ENCODE peak calls at places on chromosomes 2 and 18, in five cellular contexts. One of them, this sample, is unnamed.

GRCh38 chr2:240246173-240246820 is 105.8 kb upstream of the OTOS start:
- DNase-seq in brain microvascular endothelial cell: no peak
- DNase-seq in testis: no peak
- DNase-seq in ascending aorta: no peak
- DNase-seq in astrocyte: no peak
- DNase-seq in this sample: no peak

GRCh38 chr2:196516541-196516940 is 123.0 kb upstream of the CCDC150 start:
- DNase-seq in brain microvascular endothelial cell: no peak
- DNase-seq in astrocyte: no peak
- DNase-seq in testis: no peak
- DNase-seq in ascending aorta: no peak
- DNase-seq in this sample: no peak

GRCh38 chr2:164655336-164655735 is 34.1 kb upstream of the GRB14 start:
- DNase-seq in brain microvascular endothelial cell: no peak
- DNase-seq in testis: no peak
- DNase-seq in ascending aorta: no peak
- DNase-seq in astrocyte: peak; percentile 30
- DNase-seq in this sample: peak; percentile 59

GRCh38 chr2:231696004-231696367 is 12.3 kb upstream of the PTMA start:
- DNase-seq in ascending aorta: no peak
- DNase-seq in brain microvascular endothelial cell: no peak
- DNase-seq in astrocyte: no peak
- DNase-seq in testis: peak; percentile 63
- DNase-seq in this sample: no peak

GRCh38 chr18:29250843-29251242 is 1073.9 kb upstream of the CDH2 start:
- DNase-seq in testis: no peak
- DNase-seq in brain microvascular endothelial cell: no peak
- DNase-seq in ascending aorta: no peak
- DNase-seq in astrocyte: no peak
- DNase-seq in this sample: no peak

GRCh38 chr18:35050638-35051287 is 9.6 kb downstream of the MAPRE2 start:
- DNase-seq in ascending aorta: no peak
- DNase-seq in testis: no peak
- DNase-seq in brain microvascular endothelial cell: no peak
- DNase-seq in astrocyte: no peak
- DNase-seq in this sample: no peak

GRCh38 chr2:240629419-240629967 is 4.2 kb downstream of the GPR35 start:
- DNase-seq in ascending aorta: no peak
- DNase-seq in astrocyte: no peak
- DNase-seq in testis: no peak
- DNase-seq in brain microvascular endothelial cell: no peak
- DNase-seq in this sample: no peak

GRCh38 chr2:20630967-20631366 is 19.9 kb downstream of the HS1BP3 start:
- DNase-seq in testis: no peak
- DNase-seq in astrocyte: no peak
- DNase-seq in ascending aorta: no peak
- DNase-seq in brain microvascular endothelial cell: no peak
- DNase-seq in this sample: no peak

GRCh38 chr2:181779288-181779871 is 99.1 kb upstream of the NEUROD1 start:
- DNase-seq in testis: no peak
- DNase-seq in astrocyte: peak; percentile 83
- DNase-seq in brain microvascular endothelial cell: no peak
- DNase-seq in ascending aorta: no peak
- DNase-seq in this sample: no peak

GRCh38 chr18:3478262-3478978 is 28.4 kb downstream of the TGIF1 start:
- DNase-seq in ascending aorta: no peak
- DNase-seq in testis: no peak
- DNase-seq in astrocyte: no peak
- DNase-seq in brain microvascular endothelial cell: no peak
- DNase-seq in this sample: peak; percentile 60

GRCh38 chr18:27094621-27095020 is 90.5 kb downstream of the CHST9 start:
- DNase-seq in testis: no peak
- DNase-seq in brain microvascular endothelial cell: no peak
- DNase-seq in astrocyte: no peak
- DNase-seq in ascending aorta: no peak
- DNase-seq in this sample: no peak

GRCh38 chr2:198874502-198874858 is 583.3 kb downstream of the SATB2 start:
- DNase-seq in testis: no peak
- DNase-seq in astrocyte: peak; percentile 20
- DNase-seq in ascending aorta: no peak
- DNase-seq in brain microvascular endothelial cell: no peak
- DNase-seq in this sample: no peak

GRCh38 chr2:158745067-158745865 is 49.9 kb upstream of the DAPL1 start:
- DNase-seq in ascending aorta: no peak
- DNase-seq in astrocyte: peak; percentile 51
- DNase-seq in testis: peak; percentile 81
- DNase-seq in brain microvascular endothelial cell: peak; percentile 48
- DNase-seq in this sample: no peak

GRCh38 chr18:70195014-70195614 is 10.4 kb downstream of the RTTN start:
- DNase-seq in astrocyte: no peak
- DNase-seq in ascending aorta: no peak
- DNase-seq in testis: no peak
- DNase-seq in brain microvascular endothelial cell: no peak
- DNase-seq in this sample: no peak

GRCh38 chr2:12721571-12722444 is 5.1 kb downstream of the TRIB2 start:
- DNase-seq in testis: peak; percentile 69
- DNase-seq in ascending aorta: no peak
- DNase-seq in brain microvascular endothelial cell: peak; percentile 87
- DNase-seq in astrocyte: peak; percentile 99
- DNase-seq in this sample: no peak

GRCh38 chr2:168718622-168719021 is 83.8 kb upstream of the NOSTRIN start:
- DNase-seq in testis: no peak
- DNase-seq in astrocyte: no peak
- DNase-seq in ascending aorta: no peak
- DNase-seq in brain microvascular endothelial cell: no peak
- DNase-seq in this sample: peak; percentile 95

GRCh38 chr2:235302263-235302662 is 191.6 kb upstream of the AGAP1 start:
- DNase-seq in astrocyte: no peak
- DNase-seq in testis: no peak
- DNase-seq in ascending aorta: no peak
- DNase-seq in brain microvascular endothelial cell: no peak
- DNase-seq in this sample: no peak

GRCh38 chr2:147425437-147426038 is 419.3 kb upstream of the ACVR2A start:
- DNase-seq in astrocyte: no peak
- DNase-seq in brain microvascular endothelial cell: no peak
- DNase-seq in testis: no peak
- DNase-seq in ascending aorta: no peak
- DNase-seq in this sample: no peak

GRCh38 chr2:5673148-5673860 is 18.9 kb upstream of the SOX11 start:
- DNase-seq in brain microvascular endothelial cell: no peak
- DNase-seq in astrocyte: no peak
- DNase-seq in ascending aorta: no peak
- DNase-seq in testis: no peak
- DNase-seq in this sample: no peak

GRCh38 chr2:197248623-197249022 is 62.0 kb downstream of the ANKRD44 start:
- DNase-seq in brain microvascular endothelial cell: peak; percentile 30
- DNase-seq in ascending aorta: no peak
- DNase-seq in astrocyte: peak; percentile 10
- DNase-seq in testis: peak; percentile 18
- DNase-seq in this sample: no peak

GRCh38 chr18:25251127-25251526 is 100.8 kb downstream of the ZNF521 start:
- DNase-seq in testis: no peak
- DNase-seq in brain microvascular endothelial cell: no peak
- DNase-seq in ascending aorta: no peak
- DNase-seq in astrocyte: no peak
- DNase-seq in this sample: no peak

GRCh38 chr2:136408795-136409194 is 290.8 kb upstream of the CXCR4 start:
- DNase-seq in astrocyte: no peak
- DNase-seq in brain microvascular endothelial cell: no peak
- DNase-seq in ascending aorta: no peak
- DNase-seq in testis: no peak
- DNase-seq in this sample: no peak

GRCh38 chr18:43662657-43663056 is 385.4 kb upstream of the SYT4 start:
- DNase-seq in brain microvascular endothelial cell: peak; percentile 91
- DNase-seq in ascending aorta: no peak
- DNase-seq in testis: no peak
- DNase-seq in astrocyte: peak; percentile 91
- DNase-seq in this sample: peak; percentile 66

GRCh38 chr2:114807666-114808065 is 365.2 kb downstream of the DPP10 start:
- DNase-seq in testis: no peak
- DNase-seq in brain microvascular endothelial cell: no peak
- DNase-seq in ascending aorta: no peak
- DNase-seq in astrocyte: no peak
- DNase-seq in this sample: no peak

GRCh38 chr2:54956392-54956722 is 93.9 kb downstream of the RTN4 start:
- DNase-seq in testis: no peak
- DNase-seq in ascending aorta: no peak
- DNase-seq in brain microvascular endothelial cell: no peak
- DNase-seq in astrocyte: no peak
- DNase-seq in this sample: no peak

GRCh38 chr18:12076424-12077140 is 17.1 kb upstream of the ANKRD62 start:
- DNase-seq in testis: no peak
- DNase-seq in brain microvascular endothelial cell: no peak
- DNase-seq in ascending aorta: no peak
- DNase-seq in astrocyte: peak; percentile 35
- DNase-seq in this sample: no peak

GRCh38 chr2:9543557-9543956 is 12.1 kb downstream of the ADAM17 start:
- DNase-seq in brain microvascular endothelial cell: no peak
- DNase-seq in ascending aorta: no peak
- DNase-seq in astrocyte: no peak
- DNase-seq in testis: no peak
- DNase-seq in this sample: no peak

GRCh38 chr2:9536504-9536903 is 19.1 kb downstream of the ADAM17 start:
- DNase-seq in brain microvascular endothelial cell: no peak
- DNase-seq in astrocyte: no peak
- DNase-seq in ascending aorta: no peak
- DNase-seq in testis: no peak
- DNase-seq in this sample: no peak

GRCh38 chr2:9538000-9538507 is 17.6 kb downstream of the ADAM17 start:
- DNase-seq in astrocyte: peak; percentile 84
- DNase-seq in brain microvascular endothelial cell: no peak
- DNase-seq in ascending aorta: no peak
- DNase-seq in testis: no peak
- DNase-seq in this sample: peak; percentile 54

GRCh38 chr2:9535177-9535576 is 20.5 kb downstream of the ADAM17 start:
- DNase-seq in testis: no peak
- DNase-seq in astrocyte: no peak
- DNase-seq in ascending aorta: no peak
- DNase-seq in brain microvascular endothelial cell: no peak
- DNase-seq in this sample: no peak

GRCh38 chr2:9539530-9539929 is 16.1 kb downstream of the ADAM17 start:
- DNase-seq in astrocyte: peak; percentile 40
- DNase-seq in testis: no peak
- DNase-seq in brain microvascular endothelial cell: no peak
- DNase-seq in ascending aorta: no peak
- DNase-seq in this sample: no peak
- TF ChIP-seq CTCF in astrocyte: no peak
- TF ChIP-seq CTCF in testis: no peak
- TF ChIP-seq CTCF in brain microvascular endothelial cell: no peak
- TF ChIP-seq CTCF in ascending aorta: no peak
- TF ChIP-seq CTCF in this sample: no peak

DNA sequence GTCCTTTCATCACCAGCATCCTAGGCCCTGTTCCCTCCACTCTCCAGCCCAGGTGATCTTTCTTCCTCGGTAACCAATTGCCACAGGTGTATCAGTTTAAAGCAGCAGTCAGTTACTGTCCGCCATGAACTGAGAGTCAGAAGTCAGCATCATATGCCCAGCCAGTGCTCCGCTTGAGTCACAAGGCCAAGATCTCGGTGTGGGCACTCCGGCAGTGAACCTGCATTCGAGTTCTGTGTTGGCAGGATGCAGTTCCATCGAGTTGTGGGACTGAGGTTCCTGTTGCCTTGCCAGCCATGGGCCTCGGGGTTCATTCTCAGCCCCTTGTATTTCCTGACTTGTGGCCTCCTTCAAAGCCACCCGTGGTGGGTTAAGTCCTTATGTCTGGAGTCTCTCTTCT is 3.1 kb upstream of the TMEM185B start:
- DNase-seq in astrocyte: no peak
- DNase-seq in testis: no peak
- DNase-seq in ascending aorta: peak; percentile 49
- DNase-seq in brain microvascular endothelial cell: no peak
- DNase-seq in this sample: no peak
- H3K27me3 ChIP-seq in astrocyte: no peaks in the 10 kb centered on the region
- H3K27me3 ChIP-seq in testis: no peaks in the 10 kb centered on the region
- H3K27me3 ChIP-seq in ascending aorta: no peaks in the 10 kb centered on the region
- H3K27me3 ChIP-seq in brain microvascular endothelial cell: no peaks in the 10 kb centered on the region
- H3K27me3 ChIP-seq in this sample: no peaks in the 10 kb centered on the region

DNA sequence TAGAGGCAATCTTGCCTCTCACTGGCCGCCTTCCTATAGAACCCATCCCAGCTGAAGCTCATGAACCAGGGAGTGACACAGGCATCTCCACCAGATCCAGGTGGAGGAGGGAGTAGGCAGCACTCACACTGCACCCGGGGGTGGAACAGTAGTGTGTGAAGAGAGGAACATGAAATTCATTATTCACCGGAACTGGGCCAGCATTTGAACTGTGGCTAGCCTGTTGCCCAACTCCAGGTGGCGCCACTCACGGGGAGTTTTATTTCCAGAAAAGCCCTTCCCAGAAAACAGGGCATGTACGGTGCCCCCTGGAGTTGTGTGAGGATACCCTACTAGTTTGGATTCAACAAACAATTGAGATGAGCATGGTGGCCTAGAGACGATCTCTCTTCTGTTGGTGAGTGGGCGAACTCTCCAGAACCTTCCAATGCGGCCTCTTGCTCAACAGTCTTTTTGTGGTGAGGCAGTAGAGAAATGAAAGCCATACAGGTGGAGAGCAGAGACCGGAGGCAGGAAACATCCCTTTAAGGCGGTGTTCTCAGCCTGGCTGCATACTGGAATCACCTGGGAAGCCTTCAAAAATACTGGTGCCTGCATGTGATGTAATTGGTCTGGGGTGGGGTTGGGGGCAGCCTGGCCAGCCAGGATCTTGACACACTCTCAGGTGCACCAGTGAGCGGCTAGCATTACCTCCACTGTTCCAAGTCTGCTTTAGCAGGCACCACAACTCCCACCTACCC is 73.5 kb upstream of the NEDD4L start:
- DNase-seq in ascending aorta: no peak
- DNase-seq in testis: no peak
- DNase-seq in astrocyte: no peak
- DNase-seq in brain microvascular endothelial cell: no peak
- DNase-seq in this sample: no peak
- TF ChIP-seq CTCF in ascending aorta: no peak
- TF ChIP-seq CTCF in testis: no peak
- TF ChIP-seq CTCF in astrocyte: peak; percentile 14
- TF ChIP-seq CTCF in brain microvascular endothelial cell: peak; percentile 62
- TF ChIP-seq CTCF in this sample: peak; percentile 66

DNA sequence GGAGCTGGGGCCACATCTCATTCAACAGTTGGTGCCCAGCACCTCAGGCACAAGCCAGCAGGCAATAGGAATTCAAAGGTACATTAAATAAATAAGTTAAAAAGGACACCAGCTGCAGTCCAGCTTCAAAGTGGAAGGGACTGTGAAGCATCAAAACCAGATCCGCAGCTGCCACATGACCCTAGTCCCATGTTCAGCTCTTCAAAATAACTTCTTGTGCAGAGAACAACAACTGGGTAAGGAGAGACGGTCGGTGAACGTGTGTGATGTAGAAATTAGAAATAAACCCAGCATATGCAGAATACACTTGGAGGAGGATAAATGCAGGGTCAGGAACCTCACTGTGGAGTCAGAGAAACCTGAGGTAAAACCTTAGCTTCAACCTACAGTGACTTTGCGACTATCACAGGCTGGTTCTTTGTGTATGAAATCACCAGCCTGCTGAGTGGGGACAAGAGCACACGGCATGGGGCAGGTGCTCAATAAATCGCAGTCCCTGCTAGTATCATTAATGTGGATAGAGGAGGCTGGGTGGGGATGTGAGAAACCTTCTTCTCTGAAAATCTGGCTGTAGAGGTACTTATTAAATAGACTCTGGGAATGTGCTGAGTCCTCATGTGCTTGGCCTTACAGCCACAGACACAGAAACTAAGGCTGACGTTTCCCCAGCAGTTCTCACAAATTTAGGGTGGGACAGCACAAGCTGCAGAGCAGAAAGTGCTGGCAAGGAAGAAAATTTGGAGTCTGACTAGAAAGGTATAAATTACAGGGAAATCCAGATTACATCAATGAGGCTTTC is 20.8 kb downstream of the FBXO15 start:
- DNase-seq in testis: no peak
- DNase-seq in brain microvascular endothelial cell: no peak
- DNase-seq in ascending aorta: no peak
- DNase-seq in astrocyte: no peak
- DNase-seq in this sample: no peak
- H3K27me3 ChIP-seq in testis: no peaks in the 10 kb centered on the region
- H3K27me3 ChIP-seq in brain microvascular endothelial cell: no peaks in the 10 kb centered on the region
- H3K27me3 ChIP-seq in ascending aorta: no peaks in the 10 kb centered on the region
- H3K27me3 ChIP-seq in astrocyte: peaks cover 3% of the 10 kb centered on the region
- H3K27me3 ChIP-seq in this sample: peaks cover 12% of the 10 kb centered on the region